ENCODE peak calls at places on chromosome 21, in seven cellular contexts. N is prostate gland, Y is neural crest cell, X is RWPE1, R is transverse colon, L is A549, W is neural progenitor cell. O is an unnamed sample.

GRCh38 chr21:15514073-15514946 is 215.5 kb upstream of the USP25 start:
- DNase-seq in N (no peak), Y (no peak), X (no peak), R (peak), L (no peak), W (no peak), O (no peak)

GRCh38 chr21:35051287-35051818 is 2.3 kb upstream of the RUNX1 start:
- DNase-seq in N (peak), Y (peak), X (peak), R (peak), L (peak), W (peak), O (peak)

GRCh38 chr21:14229399-14229798 is 13.4 kb downstream of the RBM11 start:
- DNase-seq in N (no peak), Y (no peak), X (no peak), R (no peak), L (no peak), W (no peak), O (no peak)

GRCh38 chr21:45846373-45847160 is 135.0 kb upstream of the COL6A1 start:
- DNase-seq in N (peak), Y (no peak), X (no peak), R (peak), L (no peak), W (no peak), O (no peak)

GRCh38 chr21:21029159-21029558 is 30.9 kb downstream of the NCAM2 start:
- DNase-seq in N (no peak), Y (no peak), X (no peak), R (no peak), L (no peak), W (no peak), O (no peak)

GRCh38 chr21:46550511-46550941 is 54.4 kb downstream of the S100B start:
- DNase-seq in N (no peak), Y (no peak), X (no peak), R (no peak), L (no peak), W (no peak), O (no peak)

GRCh38 chr21:32884062-32884461 is 112.5 kb upstream of the PAXBP1 start:
- DNase-seq in N (no peak), Y (no peak), X (no peak), R (no peak), L (peak), W (no peak), O (no peak)

GRCh38 chr21:45985471-45986315 is 4.1 kb downstream of the COL6A1 start:
- DNase-seq in N (no peak), Y (no peak), X (no peak), R (peak), L (no peak), W (no peak), O (no peak)

GRCh38 chr21:40158356-40158755 is 291.1 kb downstream of the PCP4 start:
- DNase-seq in N (no peak), Y (no peak), X (no peak), R (no peak), L (no peak), W (no peak), O (no peak)

GRCh38 chr21:46431884-46432488 is 26.7 kb upstream of the DIP2A start:
- DNase-seq in N (no peak), Y (no peak), X (no peak), R (no peak), L (no peak), W (no peak), O (no peak)

GRCh38 chr21:29092102-29092959 is 18.9 kb upstream of the CCT8 start:
- DNase-seq in N (no peak), Y (no peak), X (no peak), R (no peak), L (no peak), W (no peak), O (no peak)
- TF ChIP-seq CTCF in N (no peak), Y (no peak), X (no peak), R (no peak), L (no peak), W (no peak), O (no peak)

GRCh38 chr21:43654806-43655489 is 4.3 kb downstream of the HSF2BP start:
- DNase-seq in N (no peak), Y (no peak), X (no peak), R (no peak), L (no peak), W (no peak), O (no peak)

GRCh38 chr21:43658094-43658725 is 1.1 kb downstream of the HSF2BP start:
- DNase-seq in N (no peak), Y (no peak), X (no peak), R (no peak), L (no peak), W (no peak), O (no peak)

GRCh38 chr21:43657355-43658093 is 1.8 kb downstream of the HSF2BP start:
- DNase-seq in N (no peak), Y (no peak), X (no peak), R (no peak), L (no peak), W (no peak), O (no peak)

GRCh38 chr21:43658769-43659135 is 536 bp downstream of the HSF2BP start:
- DNase-seq in N (no peak), Y (no peak), X (no peak), R (no peak), L (no peak), W (peak), O (no peak)

GRCh38 chr21:43653626-43654025 is 5.7 kb downstream of the HSF2BP start:
- DNase-seq in N (no peak), Y (no peak), X (no peak), R (no peak), L (no peak), W (no peak), O (no peak)
- TF ChIP-seq CTCF in N (no peak), Y (no peak), X (no peak), R (no peak), L (no peak), W (no peak), O (no peak)

DNA sequence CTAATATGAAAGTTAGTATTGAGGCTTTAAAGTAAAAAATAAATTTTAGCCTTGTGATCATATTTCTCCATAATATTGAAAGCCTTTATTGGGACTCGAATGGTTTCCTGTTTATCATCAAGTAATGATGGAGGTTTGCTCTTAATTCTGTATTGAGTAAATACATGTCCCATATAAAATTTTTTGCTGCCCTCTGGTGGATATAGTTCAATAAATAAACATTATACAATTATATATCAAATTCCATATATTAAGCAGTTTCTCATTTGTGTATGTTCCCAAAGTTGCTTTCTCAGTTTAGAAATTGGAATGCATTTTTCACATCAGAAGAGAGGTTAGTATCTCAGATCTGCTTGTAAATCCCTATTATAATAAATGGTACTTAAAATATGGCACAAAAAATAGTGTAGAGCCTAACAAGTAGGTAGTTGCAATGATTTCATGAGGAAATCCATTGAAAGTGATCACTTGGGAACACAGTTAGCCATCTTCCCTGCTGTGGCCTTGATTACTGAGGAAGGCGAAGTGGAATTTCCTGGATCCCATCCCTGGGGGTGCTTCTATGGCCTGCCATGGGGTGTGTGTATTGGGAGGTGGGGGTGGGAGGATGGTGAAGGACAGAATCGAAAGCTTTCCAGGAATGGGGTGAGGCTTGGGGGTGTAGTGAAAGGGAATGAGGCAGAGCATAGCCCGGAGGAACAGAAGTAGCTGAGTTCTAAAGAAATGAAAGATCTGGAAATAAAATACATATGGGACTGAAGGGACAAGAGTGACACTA is 84.1 kb upstream of the C21orf91 start:
- DNase-seq in N (no peak), Y (no peak), X (peak), R (no peak), L (no peak), W (no peak), O (no peak)
- TF ChIP-seq CTCF in N (no peak), Y (peak), X (peak), R (no peak), L (no peak), W (peak), O (no peak)

DNA sequence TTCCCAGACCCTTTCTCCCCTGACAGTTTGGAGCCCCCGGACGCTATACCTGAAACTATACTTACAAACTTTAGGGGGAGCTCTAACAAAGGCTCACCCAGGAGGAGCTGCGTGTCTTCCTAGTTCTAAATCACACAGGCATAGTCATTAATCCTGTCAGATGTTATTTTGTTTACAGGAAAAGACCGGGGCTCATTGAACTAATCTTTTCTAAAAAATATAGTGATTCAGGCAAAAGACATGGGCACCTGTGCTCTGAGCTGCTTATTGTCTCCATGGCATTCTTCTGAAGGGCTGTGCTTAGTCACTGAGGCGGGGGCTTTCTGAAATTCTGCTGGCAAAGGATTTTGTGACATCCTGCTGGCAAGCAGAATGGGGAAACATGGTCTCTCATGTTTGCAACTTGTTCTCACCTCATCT is 1577.0 kb downstream of the NCAM2 start:
- DNase-seq in N (no peak), Y (peak), X (peak), R (no peak), L (no peak), W (peak), O (no peak)
- TF ChIP-seq CTCF in N (no peak), Y (peak), X (no peak), R (no peak), L (no peak), W (peak), O (no peak)

DNA sequence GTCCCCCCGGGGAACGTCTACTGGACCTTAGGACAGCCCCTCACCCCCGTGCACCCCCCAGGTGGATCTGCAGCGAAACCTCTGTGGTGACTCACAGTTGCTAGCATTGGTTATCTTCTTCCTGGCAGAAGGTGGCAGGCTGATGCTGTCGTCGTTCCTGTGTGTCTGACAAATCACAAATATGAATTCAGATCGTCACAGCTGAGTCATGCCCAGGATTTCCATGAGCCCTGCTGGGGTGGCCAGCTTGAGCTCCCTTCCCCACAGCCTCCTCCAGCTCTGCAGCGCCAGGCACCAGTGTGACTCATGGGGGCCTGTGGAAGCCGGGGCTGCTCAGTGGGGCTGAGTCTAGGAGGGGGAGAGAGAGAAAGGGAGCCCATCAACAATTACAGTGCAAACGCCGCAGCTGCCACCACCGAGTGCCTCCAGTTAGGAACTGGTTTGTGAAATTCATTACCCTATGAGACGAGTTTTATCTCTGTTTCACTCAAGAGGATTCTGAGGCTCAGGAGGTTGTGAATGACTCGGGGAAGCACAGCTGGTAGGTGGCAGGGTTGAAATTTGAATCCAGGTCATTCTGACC is 197.9 kb downstream of the DYRK1A start:
- DNase-seq in N (peak), Y (no peak), X (peak), R (peak), L (peak), W (peak), O (peak)
- TF ChIP-seq CTCF in N (no peak), Y (no peak), X (peak), R (no peak), L (peak), W (no peak), O (no peak)

GRCh38 chr21:28018741-28019669 is 973.7 kb downstream of the LTN1 start:
- DNase-seq in N (no peak), Y (no peak), X (no peak), R (no peak), L (no peak), W (no peak), O (peak)
- TF ChIP-seq CTCF in N (no peak), Y (no peak), X (peak), R (no peak), L (no peak), W (no peak), O (no peak)